ENCODE peak calls at places on chromosomes 7 and 10, in seven cellular contexts. One of them, this sample, is unnamed.

GRCh38 chr7:159032753-159033472 is 111.8 kb downstream of the VIPR2 start:
- DNase-seq in endothelial cell: no peak
- DNase-seq in effector CD4-positive, alpha-beta T cell: no peak
- DNase-seq in EL: no peak
- DNase-seq in HCT116: no peak
- DNase-seq in iris pigment epithelial cell: no peak
- DNase-seq in head of caudate nucleus: no peak
- DNase-seq in this sample: no peak

GRCh38 chr7:104548861-104549260 is 220.5 kb downstream of the LHFPL3 start:
- DNase-seq in endothelial cell: no peak
- DNase-seq in effector CD4-positive, alpha-beta T cell: no peak
- DNase-seq in EL: no peak
- DNase-seq in HCT116: peak
- DNase-seq in iris pigment epithelial cell: no peak
- DNase-seq in head of caudate nucleus: no peak
- DNase-seq in this sample: peak

GRCh38 chr7:143003393-143004051 is 23.4 kb downstream of the OR9A2 start:
- DNase-seq in endothelial cell: no peak
- DNase-seq in effector CD4-positive, alpha-beta T cell: peak
- DNase-seq in EL: peak
- DNase-seq in HCT116: peak
- DNase-seq in iris pigment epithelial cell: peak
- DNase-seq in head of caudate nucleus: no peak
- DNase-seq in this sample: peak

GRCh38 chr7:22995011-22995410 is 18.9 kb downstream of the HYCC1 start:
- DNase-seq in endothelial cell: no peak
- DNase-seq in effector CD4-positive, alpha-beta T cell: no peak
- DNase-seq in EL: no peak
- DNase-seq in HCT116: no peak
- DNase-seq in iris pigment epithelial cell: no peak
- DNase-seq in head of caudate nucleus: no peak
- DNase-seq in this sample: no peak

GRCh38 chr7:134234216-134234615 is 82.5 kb downstream of the SLC35B4 start:
- DNase-seq in endothelial cell: no peak
- DNase-seq in effector CD4-positive, alpha-beta T cell: no peak
- DNase-seq in EL: no peak
- DNase-seq in HCT116: no peak
- DNase-seq in iris pigment epithelial cell: no peak
- DNase-seq in head of caudate nucleus: no peak
- DNase-seq in this sample: no peak

GRCh38 chr7:114082934-114083647 is 164.3 kb upstream of the PPP1R3A start:
- DNase-seq in endothelial cell: peak
- DNase-seq in effector CD4-positive, alpha-beta T cell: no peak
- DNase-seq in EL: no peak
- DNase-seq in HCT116: no peak
- DNase-seq in iris pigment epithelial cell: no peak
- DNase-seq in head of caudate nucleus: peak
- DNase-seq in this sample: no peak

GRCh38 chr7:93736970-93737369 is 153.6 kb downstream of the TFPI2 start:
- DNase-seq in endothelial cell: no peak
- DNase-seq in effector CD4-positive, alpha-beta T cell: no peak
- DNase-seq in EL: no peak
- DNase-seq in HCT116: no peak
- DNase-seq in iris pigment epithelial cell: no peak
- DNase-seq in head of caudate nucleus: no peak
- DNase-seq in this sample: no peak

GRCh38 chr7:506921-507622 is 12.6 kb downstream of the PDGFA start:
- DNase-seq in endothelial cell: no peak
- DNase-seq in effector CD4-positive, alpha-beta T cell: no peak
- DNase-seq in EL: no peak
- DNase-seq in HCT116: no peak
- DNase-seq in iris pigment epithelial cell: no peak
- DNase-seq in head of caudate nucleus: no peak
- DNase-seq in this sample: no peak

GRCh38 chr7:22911889-22912288 is 89.2 kb upstream of the TOMM7 start:
- DNase-seq in endothelial cell: no peak
- DNase-seq in effector CD4-positive, alpha-beta T cell: no peak
- DNase-seq in EL: no peak
- DNase-seq in HCT116: no peak
- DNase-seq in iris pigment epithelial cell: no peak
- DNase-seq in head of caudate nucleus: no peak
- DNase-seq in this sample: no peak

GRCh38 chr10:77478248-77478963 is 159.2 kb downstream of the KCNMA1 start:
- DNase-seq in endothelial cell: no peak
- DNase-seq in effector CD4-positive, alpha-beta T cell: no peak
- DNase-seq in EL: peak
- DNase-seq in HCT116: no peak
- DNase-seq in iris pigment epithelial cell: peak
- DNase-seq in head of caudate nucleus: no peak
- DNase-seq in this sample: peak

GRCh38 chr10:10870523-10871241 is 147.0 kb upstream of the CELF2 start:
- DNase-seq in endothelial cell: no peak
- DNase-seq in effector CD4-positive, alpha-beta T cell: no peak
- DNase-seq in EL: no peak
- DNase-seq in HCT116: no peak
- DNase-seq in iris pigment epithelial cell: no peak
- DNase-seq in head of caudate nucleus: no peak
- DNase-seq in this sample: no peak

GRCh38 chr10:1661861-1662260 is 75.5 kb downstream of the ADARB2 start:
- DNase-seq in endothelial cell: no peak
- DNase-seq in effector CD4-positive, alpha-beta T cell: no peak
- DNase-seq in EL: no peak
- DNase-seq in HCT116: no peak
- DNase-seq in iris pigment epithelial cell: no peak
- DNase-seq in head of caudate nucleus: no peak
- DNase-seq in this sample: no peak

GRCh38 chr10:6504296-6504695 is 75.8 kb downstream of the PRKCQ start:
- DNase-seq in endothelial cell: no peak
- DNase-seq in effector CD4-positive, alpha-beta T cell: no peak
- DNase-seq in EL: no peak
- DNase-seq in HCT116: no peak
- DNase-seq in iris pigment epithelial cell: no peak
- DNase-seq in head of caudate nucleus: no peak
- DNase-seq in this sample: no peak

GRCh38 chr7:66952343-66953043 is 31.5 kb downstream of the TMEM248 start:
- DNase-seq in endothelial cell: no peak
- DNase-seq in effector CD4-positive, alpha-beta T cell: no peak
- DNase-seq in EL: peak
- DNase-seq in HCT116: peak
- DNase-seq in iris pigment epithelial cell: peak
- DNase-seq in head of caudate nucleus: no peak
- DNase-seq in this sample: peak

GRCh38 chr10:127907411-127908105 is 655 bp downstream of the PTPRE start:
- DNase-seq in endothelial cell: no peak
- DNase-seq in effector CD4-positive, alpha-beta T cell: no peak
- DNase-seq in EL: peak
- DNase-seq in HCT116: no peak
- DNase-seq in iris pigment epithelial cell: peak
- DNase-seq in head of caudate nucleus: peak
- DNase-seq in this sample: peak

GRCh38 chr7:95316588-95316987 is 7.7 kb downstream of the PON1 start:
- DNase-seq in endothelial cell: no peak
- DNase-seq in effector CD4-positive, alpha-beta T cell: no peak
- DNase-seq in EL: no peak
- DNase-seq in HCT116: no peak
- DNase-seq in iris pigment epithelial cell: no peak
- DNase-seq in head of caudate nucleus: no peak
- DNase-seq in this sample: no peak

GRCh38 chr10:76581685-76582084 is 1055.9 kb downstream of the KCNMA1 start:
- DNase-seq in endothelial cell: no peak
- DNase-seq in effector CD4-positive, alpha-beta T cell: no peak
- DNase-seq in EL: no peak
- DNase-seq in HCT116: no peak
- DNase-seq in iris pigment epithelial cell: no peak
- DNase-seq in head of caudate nucleus: no peak
- DNase-seq in this sample: no peak

GRCh38 chr7:69598487-69599148 is 343 bp downstream of the AUTS2 start:
- DNase-seq in endothelial cell: no peak
- DNase-seq in effector CD4-positive, alpha-beta T cell: no peak
- DNase-seq in EL: peak
- DNase-seq in HCT116: no peak
- DNase-seq in iris pigment epithelial cell: no peak
- DNase-seq in head of caudate nucleus: peak
- DNase-seq in this sample: peak

GRCh38 chr10:130807721-130808120 is 503.8 kb downstream of the TCERG1L start:
- DNase-seq in endothelial cell: no peak
- DNase-seq in effector CD4-positive, alpha-beta T cell: no peak
- DNase-seq in EL: no peak
- DNase-seq in HCT116: no peak
- DNase-seq in iris pigment epithelial cell: no peak
- DNase-seq in head of caudate nucleus: no peak
- DNase-seq in this sample: no peak

GRCh38 chr10:96463562-96463961 is 50.2 kb downstream of the TLL2 start:
- DNase-seq in endothelial cell: no peak
- DNase-seq in effector CD4-positive, alpha-beta T cell: no peak
- DNase-seq in EL: no peak
- DNase-seq in HCT116: no peak
- DNase-seq in iris pigment epithelial cell: no peak
- DNase-seq in head of caudate nucleus: no peak
- DNase-seq in this sample: no peak

GRCh38 chr7:141572175-141572574 is 21.0 kb downstream of the AGK start:
- DNase-seq in endothelial cell: no peak
- DNase-seq in effector CD4-positive, alpha-beta T cell: no peak
- DNase-seq in EL: no peak
- DNase-seq in HCT116: no peak
- DNase-seq in iris pigment epithelial cell: no peak
- DNase-seq in head of caudate nucleus: no peak
- DNase-seq in this sample: no peak

GRCh38 chr7:130489140-130489967 is 2.5 kb upstream of the MEST start:
- DNase-seq in endothelial cell: no peak
- DNase-seq in effector CD4-positive, alpha-beta T cell: no peak
- DNase-seq in EL: peak
- DNase-seq in HCT116: no peak
- DNase-seq in iris pigment epithelial cell: peak
- DNase-seq in head of caudate nucleus: no peak
- DNase-seq in this sample: no peak

GRCh38 chr7:142405122-142405765 is 147.4 kb upstream of the PRSS58 start:
- DNase-seq in endothelial cell: no peak
- DNase-seq in effector CD4-positive, alpha-beta T cell: no peak
- DNase-seq in EL: peak
- DNase-seq in HCT116: no peak
- DNase-seq in iris pigment epithelial cell: peak
- DNase-seq in head of caudate nucleus: no peak
- DNase-seq in this sample: no peak

GRCh38 chr7:130878785-130879184 is 144.8 kb upstream of the KLF14 start:
- DNase-seq in endothelial cell: no peak
- DNase-seq in effector CD4-positive, alpha-beta T cell: no peak
- DNase-seq in EL: peak
- DNase-seq in HCT116: no peak
- DNase-seq in iris pigment epithelial cell: no peak
- DNase-seq in head of caudate nucleus: no peak
- DNase-seq in this sample: no peak

GRCh38 chr7:44415047-44415446 is 75.4 kb downstream of the NUDCD3 start:
- DNase-seq in endothelial cell: no peak
- DNase-seq in effector CD4-positive, alpha-beta T cell: no peak
- DNase-seq in EL: peak
- DNase-seq in HCT116: no peak
- DNase-seq in iris pigment epithelial cell: peak
- DNase-seq in head of caudate nucleus: no peak
- DNase-seq in this sample: peak

GRCh38 chr7:32936686-32937085 is 20.6 kb upstream of the FKBP9 start:
- DNase-seq in endothelial cell: no peak
- DNase-seq in effector CD4-positive, alpha-beta T cell: no peak
- DNase-seq in EL: no peak
- DNase-seq in HCT116: no peak
- DNase-seq in iris pigment epithelial cell: no peak
- DNase-seq in head of caudate nucleus: no peak
- DNase-seq in this sample: no peak

GRCh38 chr7:151745090-151745638 is 131.8 kb downstream of the PRKAG2 start:
- DNase-seq in endothelial cell: no peak
- DNase-seq in effector CD4-positive, alpha-beta T cell: no peak
- DNase-seq in EL: peak
- DNase-seq in HCT116: peak
- DNase-seq in iris pigment epithelial cell: peak
- DNase-seq in head of caudate nucleus: no peak
- DNase-seq in this sample: peak

GRCh38 chr10:7093368-7093767 is 317.5 kb downstream of the SFMBT2 start:
- DNase-seq in endothelial cell: no peak
- DNase-seq in effector CD4-positive, alpha-beta T cell: no peak
- DNase-seq in EL: no peak
- DNase-seq in HCT116: no peak
- DNase-seq in iris pigment epithelial cell: no peak
- DNase-seq in head of caudate nucleus: no peak
- DNase-seq in this sample: no peak

GRCh38 chr10:69492091-69492745 is 41.0 kb downstream of the TSPAN15 start:
- DNase-seq in endothelial cell: no peak
- DNase-seq in effector CD4-positive, alpha-beta T cell: no peak
- DNase-seq in EL: no peak
- DNase-seq in HCT116: no peak
- DNase-seq in iris pigment epithelial cell: no peak
- DNase-seq in head of caudate nucleus: peak
- DNase-seq in this sample: no peak

GRCh38 chr10:5618042-5618441 is 48.4 kb downstream of the ASB13 start:
- DNase-seq in endothelial cell: no peak
- DNase-seq in effector CD4-positive, alpha-beta T cell: no peak
- DNase-seq in EL: no peak
- DNase-seq in HCT116: no peak
- DNase-seq in iris pigment epithelial cell: no peak
- DNase-seq in head of caudate nucleus: no peak
- DNase-seq in this sample: no peak

GRCh38 chr7:134493091-134493490 is 34.2 kb upstream of the AKR1B1 start:
- DNase-seq in endothelial cell: no peak
- DNase-seq in effector CD4-positive, alpha-beta T cell: no peak
- DNase-seq in EL: no peak
- DNase-seq in HCT116: no peak
- DNase-seq in iris pigment epithelial cell: no peak
- DNase-seq in head of caudate nucleus: no peak
- DNase-seq in this sample: no peak